ENCODE peak calls at places on chromosomes 6 and 20, in six cellular contexts. V, O, L, D, Z and B are unnamed samples.
A peak's percentile ranks its signal among the peaks of the same experiment; 100 is the strongest.

GRCh38 chr6:138487122-138487604 is 12.1 kb downstream of the NHSL1 start:
- DNase-seq in V (no peak), O (no peak), L (no peak), D (no peak), Z (no peak), B (no peak)

GRCh38 chr6:56343295-56343694 is 95.9 kb upstream of the COL21A1 start:
- DNase-seq in V (no peak), O (no peak), L (no peak), D (no peak), Z (no peak), B (no peak)

GRCh38 chr6:36825996-36826395 is 13.2 kb downstream of the CPNE5 start:
- DNase-seq in V (no peak), O (no peak), L (no peak), D (no peak), Z (no peak), B (no peak)

GRCh38 chr6:153538491-153538890 is 407.4 kb upstream of the RGS17 start:
- DNase-seq in V (no peak), O (no peak), L (peak; percentile 32), D (no peak), Z (peak; percentile 16), B (no peak)

GRCh38 chr6:167826230-167827061 is at the start of gene AFDN:
- DNase-seq in V (peak; percentile 86), O (no peak), L (peak; percentile 56), D (peak; percentile 80), Z (peak; percentile 57), B (peak; percentile 51)

GRCh38 chr20:53623454-53624206 is 30.0 kb upstream of the ZNF217 start:
- DNase-seq in V (no peak), O (peak; percentile 81), L (peak; percentile 90), D (peak; percentile 71), Z (peak; percentile 80), B (peak; percentile 71)

GRCh38 chr6:153056308-153056707 is 53.8 kb upstream of the MTRF1L start:
- DNase-seq in V (no peak), O (no peak), L (no peak), D (no peak), Z (no peak), B (no peak)

GRCh38 chr6:106360989-106361430 is 493 bp downstream of the CRYBG1 start:
- DNase-seq in V (peak; percentile 25), O (no peak), L (peak; percentile 2), D (peak; percentile 48), Z (peak; percentile 54), B (no peak)

GRCh38 chr20:840858-841567 is 7.5 kb downstream of the FAM110A start:
- DNase-seq in V (no peak), O (no peak), L (peak; percentile 23), D (peak; percentile 64), Z (peak; percentile 59), B (no peak)

GRCh38 chr20:61579908-61580307 is 327.8 kb downstream of the CDH4 start:
- DNase-seq in V (no peak), O (no peak), L (no peak), D (no peak), Z (no peak), B (no peak)

GRCh38 chr6:159463440-159463839 is 229.6 kb downstream of the SOD2 start:
- DNase-seq in V (peak; percentile 30), O (no peak), L (peak; percentile 27), D (no peak), Z (peak; percentile 49), B (peak; percentile 19)

GRCh38 chr6:130473886-130474285 is 108.1 kb downstream of the TMEM200A start:
- DNase-seq in V (no peak), O (no peak), L (peak; percentile 65), D (no peak), Z (peak; percentile 81), B (no peak)

GRCh38 chr20:44702776-44703175 is 12.4 kb upstream of the CCN5 start:
- DNase-seq in V (peak; percentile 33), O (no peak), L (peak; percentile 98), D (no peak), Z (peak; percentile 34), B (peak; percentile 83)

GRCh38 chr6:28489366-28490190 is 26.0 kb downstream of the GPX6 start:
- DNase-seq in V (peak; percentile 49), O (peak; percentile 34), L (peak; percentile 89), D (no peak), Z (peak; percentile 88), B (no peak)

GRCh38 chr20:17536944-17537444 is 5.8 kb upstream of the BFSP1 start:
- DNase-seq in V (peak; percentile 78), O (peak; percentile 22), L (peak; percentile 90), D (peak; percentile 51), Z (peak; percentile 83), B (peak; percentile 80)

GRCh38 chr6:16060039-16060438 is 68.8 kb upstream of the MYLIP start:
- DNase-seq in V (no peak), O (no peak), L (no peak), D (no peak), Z (no peak), B (no peak)

GRCh38 chr6:133768656-133769295 is 120.1 kb upstream of the TCF21 start:
- DNase-seq in V (no peak), O (no peak), L (peak; percentile 41), D (no peak), Z (peak; percentile 54), B (no peak)

GRCh38 chr20:49306903-49307336 is 29.1 kb upstream of the ZNFX1 start:
- DNase-seq in V (no peak), O (no peak), L (no peak), D (no peak), Z (no peak), B (no peak)

GRCh38 chr20:37381621-37382538 is 35.9 kb downstream of the SRC start:
- DNase-seq in V (peak; percentile 72), O (no peak), L (no peak), D (no peak), Z (no peak), B (no peak)

GRCh38 chr20:31896049-31896448 is 25.6 kb downstream of the TTLL9 start:
- DNase-seq in V (no peak), O (no peak), L (no peak), D (no peak), Z (no peak), B (no peak)

GRCh38 chr6:138540468-138540867 is 41.2 kb upstream of the NHSL1 start:
- DNase-seq in V (no peak), O (no peak), L (peak; percentile 94), D (no peak), Z (no peak), B (no peak)

GRCh38 chr6:106448000-106448426 is 87.5 kb downstream of the CRYBG1 start:
- DNase-seq in V (peak; percentile 20), O (peak; percentile 73), L (no peak), D (no peak), Z (no peak), B (peak; percentile 61)